ENCODE peak calls at places on chromosomes 5 and 9, in four cellular contexts. M, O, A and S are unnamed samples.

GRCh38 chr9:78272307-78272706 is 24.6 kb upstream of the PSAT1 start:
- DNase-seq in M (no peak), O (no peak), A (no peak), S (no peak)

GRCh38 chr9:29588361-29588760 is 2015.1 kb upstream of the C9orf72 start:
- DNase-seq in M (no peak), O (no peak), A (no peak), S (no peak)

GRCh38 chr9:72052122-72052521 is 8.3 kb downstream of the C9orf57 start:
- DNase-seq in M (no peak), O (no peak), A (no peak), S (no peak)

GRCh38 chr5:73596705-73597328 is 29.2 kb upstream of the ARHGEF28 start:
- DNase-seq in M (peak), O (peak), A (no peak), S (peak)

GRCh38 chr9:121949766-121950165 is 143.3 kb downstream of the TTLL11 start:
- DNase-seq in M (no peak), O (no peak), A (no peak), S (no peak)

GRCh38 chr9:34405719-34406118 is 29.0 kb upstream of the MYORG start:
- DNase-seq in M (no peak), O (no peak), A (no peak), S (no peak)

GRCh38 chr5:11177993-11178711 is 417.1 kb upstream of the DAP start:
- DNase-seq in M (no peak), O (no peak), A (no peak), S (no peak)

GRCh38 chr5:148145916-148146315 is 22.4 kb upstream of the SPINK14 start:
- DNase-seq in M (peak), O (no peak), A (no peak), S (no peak)

GRCh38 chr5:179187681-179188575 is 127.8 kb downstream of the ZNF354C start:
- DNase-seq in M (no peak), O (no peak), A (no peak), S (no peak)

GRCh38 chr9:35279946-35280345 is 118.1 kb downstream of the UNC13B start:
- DNase-seq in M (no peak), O (no peak), A (no peak), S (no peak)

GRCh38 chr5:67983251-67983941 is 232.2 kb upstream of the PIK3R1 start:
- DNase-seq in M (no peak), O (no peak), A (no peak), S (no peak)

GRCh38 chr5:3837544-3837943 is 241.9 kb downstream of the IRX1 start:
- DNase-seq in M (no peak), O (no peak), A (no peak), S (no peak)
- TF ChIP-seq POLR2AphosphoS2 in M (no peak), O (no peak), A (no peak), S (no peak)

GRCh38 chr5:153467546-153467945 is 22.9 kb upstream of the GRIA1 start:
- DNase-seq in M (no peak), O (no peak), A (no peak), S (no peak)

GRCh38 chr5:153461341-153461740 is 29.1 kb upstream of the GRIA1 start:
- DNase-seq in M (no peak), O (no peak), A (no peak), S (no peak)

GRCh38 chr5:153458266-153458665 is 32.2 kb upstream of the GRIA1 start:
- DNase-seq in M (no peak), O (no peak), A (no peak), S (no peak)

GRCh38 chr5:153460421-153460820 is 30.0 kb upstream of the GRIA1 start:
- DNase-seq in M (no peak), O (no peak), A (no peak), S (no peak)

DNA sequence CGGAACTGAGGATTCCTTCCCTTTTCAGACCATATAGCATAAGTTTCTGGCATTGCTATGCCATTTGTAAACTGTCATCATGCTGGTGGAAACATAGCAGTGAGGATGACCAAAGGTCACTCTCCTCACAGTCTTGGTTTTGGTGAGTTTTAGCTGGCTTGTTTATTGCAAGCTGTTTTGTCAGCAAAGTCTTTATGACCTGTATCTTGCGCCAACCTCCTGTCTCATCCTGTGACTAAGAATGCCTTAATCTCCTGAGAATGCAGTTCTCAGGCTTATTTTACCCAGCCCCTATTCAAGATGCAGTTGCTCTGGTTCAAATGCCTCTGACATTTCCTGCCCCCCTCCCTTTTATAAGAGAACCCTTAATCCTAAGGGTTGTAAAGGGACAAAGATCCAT is 26.7 kb upstream of the GRIA1 start:
- DNase-seq in M (no peak), O (no peak), A (no peak), S (no peak)
- TF ChIP-seq POLR2AphosphoS2 in M (no peak), O (no peak), A (no peak), S (no peak)

GRCh38 chr5:120532835-120533234 is 68.7 kb downstream of the PRR16 start:
- DNase-seq in M (no peak), O (no peak), A (no peak), S (peak)
- TF ChIP-seq POLR2AphosphoS2 in M (no peak), O (no peak), A (no peak), S (no peak)

DNA sequence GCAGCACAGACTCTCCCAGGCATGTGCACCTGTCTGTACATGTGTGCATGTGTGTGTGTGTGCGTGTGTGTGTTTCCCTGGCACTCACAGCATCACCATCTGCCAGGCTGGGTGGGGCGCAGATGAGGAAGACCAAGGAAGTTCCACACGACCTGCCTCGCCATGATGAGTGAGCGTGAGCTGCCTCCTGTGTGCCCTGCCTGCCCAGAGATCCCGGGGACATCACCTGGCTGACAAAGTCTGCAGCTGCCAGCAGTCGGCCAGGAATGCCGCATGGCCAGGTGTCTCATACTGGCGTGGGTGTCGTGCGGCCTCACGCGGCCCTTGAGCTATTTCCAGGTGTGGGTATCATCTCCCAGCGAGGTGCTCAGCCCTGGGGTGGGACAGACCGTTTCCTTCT is 3.9 kb upstream of the GPSM1 start:
- DNase-seq in M (no peak), O (no peak), A (no peak), S (no peak)
- TF ChIP-seq POLR2AphosphoS2 in M (no peak), O (no peak), A (no peak), S (no peak)

GRCh38 chr9:134709512-134710270 is 68.1 kb downstream of the COL5A1 start:
- DNase-seq in M (no peak), O (no peak), A (no peak), S (no peak)
- TF ChIP-seq POLR2AphosphoS2 in M (no peak), O (no peak), A (no peak), S (no peak)

GRCh38 chr9:117266855-117267497 is 147.9 kb downstream of the ASTN2 start:
- DNase-seq in M (no peak), O (no peak), A (no peak), S (no peak)

GRCh38 chr9:117268847-117269452 is 145.9 kb downstream of the ASTN2 start:
- DNase-seq in M (no peak), O (no peak), A (no peak), S (no peak)

DNA sequence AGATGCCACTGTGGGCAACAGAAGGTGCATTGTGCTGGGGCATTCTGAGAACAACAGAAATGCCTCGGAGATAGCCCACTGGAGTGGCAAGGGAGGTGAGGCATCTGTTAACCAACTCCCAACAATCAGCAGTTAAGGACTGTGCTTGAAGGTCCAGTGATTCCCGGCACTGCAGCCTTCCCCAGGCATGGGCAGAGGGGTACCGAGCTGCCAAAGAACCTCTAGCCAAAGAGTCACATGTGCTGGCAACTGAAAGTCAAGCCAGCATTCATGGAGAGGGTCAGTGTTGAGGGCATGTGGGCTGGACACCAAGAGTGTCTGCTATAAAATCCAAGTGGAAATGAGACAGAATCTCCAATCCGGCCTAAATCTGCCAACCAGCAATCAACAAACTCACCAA is 149.6 kb downstream of the ASTN2 start:
- DNase-seq in M (no peak), O (no peak), A (no peak), S (no peak)
- TF ChIP-seq POLR2AphosphoS2 in M (no peak), O (no peak), A (no peak), S (no peak)

GRCh38 chr9:129108083-129108804 is 2.3 kb downstream of the CRAT start:
- DNase-seq in M (no peak), O (no peak), A (no peak), S (no peak)

GRCh38 chr9:129109952-129110739 is 447 bp downstream of the CRAT start:
- DNase-seq in M (peak), O (peak), A (no peak), S (peak)

GRCh38 chr9:129108805-129109370 is 1.7 kb downstream of the CRAT start:
- DNase-seq in M (no peak), O (no peak), A (no peak), S (no peak)

GRCh38 chr9:129110740-129111142 is at the start of gene CRAT:
- DNase-seq in M (peak), O (peak), A (peak), S (peak)

GRCh38 chr9:129109504-129109903 is 1.1 kb downstream of the CRAT start:
- DNase-seq in M (peak), O (peak), A (no peak), S (peak)
- TF ChIP-seq POLR2AphosphoS2 in M (no peak), O (no peak), A (no peak), S (no peak)